ENCODE peak calls at places on chromosomes 3 and 15, in five cellular contexts. O, R, J, K and N are unnamed samples.
A peak's percentile ranks its signal among the peaks of the same experiment; 100 is the strongest.

GRCh38 chr15:73939138-73939537 is 12.9 kb downstream of the LOXL1 start:
- DNase-seq in R (no peak), J (no peak), K (peak; percentile 5), O (no peak), N (peak; percentile 36)

GRCh38 chr3:26989042-26989441 is 366.5 kb downstream of the LRRC3B start:
- DNase-seq in J (no peak), O (no peak), K (no peak), R (no peak), N (no peak)

GRCh38 chr3:19931767-19932188 is 2.2 kb downstream of the EFHB start:
- DNase-seq in J (no peak), O (no peak), R (no peak), K (no peak), N (no peak)

GRCh38 chr15:98889930-98890695 is 117.5 kb downstream of the PGPEP1L start:
- DNase-seq in K (no peak), R (no peak), O (no peak), J (peak; percentile 75), N (no peak)

GRCh38 chr3:30779686-30780287 is 114.7 kb downstream of the GADL1 start:
- DNase-seq in K (no peak), O (no peak), R (no peak), J (peak; percentile 47), N (peak; percentile 12)

GRCh38 chr15:33068531-33068990 is 126.0 kb downstream of the FMN1 start:
- DNase-seq in J (peak; percentile 59), R (no peak), K (peak; percentile 21), O (peak; percentile 83), N (no peak)

GRCh38 chr15:69558138-69558409 is 105.5 kb downstream of the RPLP1 start:
- DNase-seq in J (no peak), K (no peak), O (no peak), R (no peak), N (no peak)

GRCh38 chr3:172853005-172853404 is 102.5 kb downstream of the ECT2 start:
- DNase-seq in O (no peak), J (no peak), K (no peak), R (no peak), N (no peak)

GRCh38 chr3:170603770-170604510 is 18.1 kb upstream of the SLC7A14 start:
- DNase-seq in J (peak; percentile 38), K (no peak), O (no peak), R (no peak), N (no peak)

GRCh38 chr3:191170097-191170496 is 28.9 kb upstream of the OSTN start:
- DNase-seq in O (no peak), J (no peak), R (no peak), K (no peak), N (no peak)

GRCh38 chr3:196287066-196287404 is 491 bp downstream of the PCYT1A start:
- DNase-seq in K (peak; percentile 40), O (peak; percentile 45), R (no peak), J (peak; percentile 30), N (no peak)

GRCh38 chr3:138009476-138010272 is at the start of gene CLDN18:
- DNase-seq in K (peak; percentile 14), R (peak; percentile 64), O (peak; percentile 73), J (no peak), N (no peak)

GRCh38 chr3:183291511-183292031 is 38.5 kb downstream of the B3GNT5 start:
- DNase-seq in K (no peak), O (no peak), R (no peak), J (peak; percentile 66), N (no peak)

GRCh38 chr3:58222161-58222724 is 11.5 kb upstream of the DNASE1L3 start:
- DNase-seq in J (no peak), K (no peak), R (no peak), O (no peak), N (no peak)

GRCh38 chr3:34878488-34878887 is 760.8 kb upstream of the ARPP21 start:
- DNase-seq in R (no peak), K (no peak), O (no peak), J (no peak), N (no peak)

GRCh38 chr3:117248149-117248548 is 538.6 kb downstream of the TUSC7 start:
- DNase-seq in O (no peak), K (no peak), R (no peak), J (no peak), N (peak; percentile 39)

GRCh38 chr15:57296473-57297162 is 79.7 kb upstream of the CGNL1 start:
- DNase-seq in O (no peak), R (no peak), K (no peak), J (no peak), N (no peak)

GRCh38 chr3:141070727-141071357 is 19.7 kb downstream of the SPSB4 start:
- DNase-seq in R (no peak), J (no peak), K (no peak), O (no peak), N (peak; percentile 73)

GRCh38 chr15:36605626-36606263 is 26.3 kb downstream of the CDIN1 start:
- DNase-seq in R (no peak), J (no peak), K (no peak), O (no peak), N (no peak)

GRCh38 chr15:96053039-96054021 is 277.2 kb upstream of the NR2F2 start:
- DNase-seq in R (peak; percentile 83), J (peak; percentile 41), K (peak; percentile 68), O (peak; percentile 63), N (peak; percentile 16)

GRCh38 chr3:31823184-31823583 is 157.9 kb downstream of the OSBPL10 start:
- DNase-seq in R (no peak), O (no peak), J (no peak), K (no peak), N (no peak)

GRCh38 chr15:56817266-56817665 is 84.0 kb upstream of the ZNF280D start:
- DNase-seq in K (no peak), J (no peak), R (no peak), O (no peak), N (no peak)

GRCh38 chr3:178421069-178421468 is 115.2 kb upstream of the KCNMB2 start:
- DNase-seq in R (no peak), O (no peak), J (no peak), K (no peak), N (no peak)

GRCh38 chr3:15347737-15348110 is 15.3 kb upstream of the SH3BP5 start:
- DNase-seq in R (no peak), J (no peak), K (no peak), O (no peak), N (no peak)

GRCh38 chr15:42146551-42147430 is 9.6 kb downstream of the PLA2G4F start:
- DNase-seq in O (no peak), K (no peak), R (no peak), J (no peak), N (no peak)

DNA sequence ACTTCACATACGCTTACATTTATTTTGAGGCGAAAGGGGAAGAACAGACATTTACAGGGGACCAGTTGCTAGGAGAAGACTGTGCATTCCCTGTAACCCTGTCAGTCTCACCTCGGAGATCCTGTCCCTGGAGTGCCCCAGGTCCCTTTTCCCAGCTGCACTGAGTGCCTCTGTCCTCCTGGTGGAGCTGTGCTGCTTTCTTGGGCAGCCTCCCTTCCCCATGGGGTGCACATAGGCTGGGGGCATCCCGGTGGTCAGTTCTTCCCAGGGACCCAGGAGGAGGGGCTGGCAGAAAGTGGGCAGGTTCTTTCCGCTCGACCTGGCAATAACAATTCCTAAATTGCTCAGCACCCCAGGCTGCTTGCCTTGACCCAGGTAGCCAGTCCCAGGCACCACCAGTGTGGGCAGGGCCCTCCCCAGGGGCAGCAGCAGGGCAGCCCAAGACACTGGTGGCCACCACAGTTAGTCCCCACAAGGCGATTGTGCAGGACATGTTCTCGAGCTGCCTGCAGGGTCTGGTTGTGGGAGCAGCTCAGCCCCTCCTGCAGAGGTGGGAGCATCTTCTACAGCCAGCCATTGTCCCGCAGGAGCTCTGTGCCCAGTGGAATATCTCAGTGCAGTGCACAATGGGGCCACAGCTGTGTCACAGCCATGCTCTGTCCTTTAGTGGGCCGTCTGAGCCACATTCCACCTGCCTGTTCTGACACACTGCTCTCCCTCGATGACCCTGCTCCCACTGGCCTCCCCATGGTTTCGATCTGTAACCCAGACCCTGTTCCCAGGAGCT is 36.3 kb downstream of the APBA2 start:
- DNase-seq in K (no peak), J (no peak), O (no peak), R (no peak), N (no peak)
- TF ChIP-seq CTCF in K (peak; percentile 21), J (no peak), O (no peak), R (no peak), N (peak; percentile 31)

GRCh38 chr15:50113187-50113505 is 5.9 kb downstream of the ATP8B4 start:
- DNase-seq in O (no peak), K (no peak), R (no peak), J (no peak), N (no peak)
- H3K4me1 ChIP-seq in O (no peaks in the 10 kb centered on the region), K (peaks cover 13% of the 10 kb centered on the region), R (no peaks in the 10 kb centered on the region), J (no peaks in the 10 kb centered on the region), N (no peaks in the 10 kb centered on the region)

GRCh38 chr3:105513042-105513441 is 146.3 kb downstream of the ALCAM start:
- DNase-seq in K (no peak), J (peak; percentile 60), O (no peak), R (no peak), N (no peak)

GRCh38 chr3:105518201-105518600 is 151.5 kb downstream of the ALCAM start:
- DNase-seq in R (no peak), O (no peak), J (no peak), K (no peak), N (no peak)

GRCh38 chr3:105518806-105519418 is 152.2 kb downstream of the ALCAM start:
- DNase-seq in K (no peak), O (no peak), J (peak; percentile 78), R (no peak), N (peak; percentile 31)

GRCh38 chr3:105513886-105514285 is 147.2 kb downstream of the ALCAM start:
- DNase-seq in O (no peak), K (no peak), J (no peak), R (no peak), N (no peak)

DNA sequence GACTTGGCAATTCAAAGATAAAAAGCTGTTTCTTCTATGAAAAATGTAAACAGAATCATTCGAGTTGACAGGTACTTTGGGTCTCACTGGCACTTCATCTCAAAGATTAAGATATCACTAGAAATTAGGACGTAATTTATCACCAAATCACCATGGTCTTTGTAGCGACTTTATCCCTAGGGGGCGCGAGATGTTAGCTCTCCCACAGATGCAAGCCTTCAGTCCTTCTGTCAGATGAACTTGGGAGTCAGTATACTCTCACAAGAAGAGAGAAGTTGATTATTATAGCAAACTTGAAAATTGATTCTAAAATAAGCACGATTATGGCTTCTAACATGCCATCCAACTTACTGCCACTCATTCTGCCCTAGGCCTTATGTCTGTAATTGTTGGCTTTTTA is 150.3 kb downstream of the ALCAM start:
- DNase-seq in J (peak; percentile 71), K (no peak), O (no peak), R (no peak), N (peak; percentile 40)
- TF ChIP-seq CTCF in J (peak; percentile 22), K (no peak), O (no peak), R (no peak), N (peak; percentile 67)

GRCh38 chr3:42055291-42055690 is 35.9 kb upstream of the TRAK1 start:
- DNase-seq in K (no peak), J (peak; percentile 66), O (no peak), R (no peak), N (no peak)
- H3K4me1 ChIP-seq in K (peaks cover 97% of the 10 kb centered on the region), J (peaks cover 24% of the 10 kb centered on the region), O (peaks cover 15% of the 10 kb centered on the region), R (peaks cover 10% of the 10 kb centered on the region), N (no peaks in the 10 kb centered on the region)

GRCh38 chr3:133695772-133696171 is 34.0 kb upstream of the TOPBP1 start:
- DNase-seq in O (no peak), J (no peak), K (no peak), R (no peak), N (no peak)

GRCh38 chr3:133694288-133695268 is 32.8 kb upstream of the TOPBP1 start:
- DNase-seq in J (no peak), O (no peak), R (no peak), K (no peak), N (no peak)

GRCh38 chr3:133691410-133692107 is 29.8 kb upstream of the TOPBP1 start:
- DNase-seq in O (no peak), J (no peak), K (no peak), R (no peak), N (no peak)

GRCh38 chr3:133697960-133698359 is 36.2 kb upstream of the TOPBP1 start:
- DNase-seq in K (no peak), J (no peak), R (no peak), O (no peak), N (no peak)

GRCh38 chr3:133693821-133694220 is 32.1 kb upstream of the TOPBP1 start:
- DNase-seq in O (no peak), J (no peak), R (no peak), K (no peak), N (no peak)
- TF ChIP-seq CTCF in O (no peak), J (no peak), R (no peak), K (no peak), N (no peak)